ENCODE peak calls at places on chromosome 10, in six cellular contexts. S is amniotic stem cell; W is CD4-positive, alpha-beta T cell; E is WTC11; C is breast epithelium; P is endothelial cell. O is an unnamed sample.

GRCh38 chr10:8041284-8042031 is 13.0 kb upstream of the GATA3 start:
- DNase-seq in C (no peak), W (no peak), E (no peak), S (no peak), P (no peak), O (no peak)

GRCh38 chr10:78359641-78360091 is 326.0 kb downstream of the RPS24 start:
- DNase-seq in S (no peak), E (no peak), W (no peak), P (no peak), C (no peak), O (no peak)

GRCh38 chr10:124665980-124666379 is 78.2 kb downstream of the FAM53B start:
- DNase-seq in S (no peak), W (no peak), C (no peak), E (no peak), P (no peak), O (no peak)

GRCh38 chr10:83917519-83918506 is 221.5 kb upstream of the GHITM start:
- DNase-seq in W (no peak), S (no peak), E (peak), C (no peak), P (no peak), O (no peak)

GRCh38 chr10:124650820-124651401 is 93.3 kb downstream of the FAM53B start:
- DNase-seq in S (no peak), C (no peak), E (no peak), P (no peak), W (peak), O (no peak)

GRCh38 chr10:97078280-97079156 is 107.2 kb downstream of the SLIT1 start:
- DNase-seq in P (no peak), C (no peak), E (no peak), S (no peak), W (no peak), O (no peak)

GRCh38 chr10:132291826-132292225 is 15.9 kb downstream of the STK32C start:
- DNase-seq in S (no peak), P (no peak), W (no peak), E (no peak), C (no peak), O (no peak)

GRCh38 chr10:123139521-123140163 is 3.9 kb downstream of the HMX3 start:
- DNase-seq in E (peak), C (no peak), W (no peak), P (peak), S (no peak), O (no peak)

GRCh38 chr10:93797825-93798224 is 40.1 kb downstream of the LGI1 start:
- DNase-seq in C (no peak), P (no peak), E (no peak), S (no peak), W (no peak), O (no peak)

GRCh38 chr10:68900427-68901105 is 549 bp upstream of the DDX50 start:
- DNase-seq in W (no peak), S (peak), C (no peak), P (no peak), E (no peak), O (peak)

GRCh38 chr10:100562008-100562672 is 26.4 kb downstream of the HIF1AN start:
- DNase-seq in P (peak), W (peak), S (peak), C (peak), E (peak), O (no peak)

GRCh38 chr10:56653289-56653688 is 292.2 kb upstream of the ZWINT start:
- DNase-seq in P (no peak), W (no peak), C (no peak), E (no peak), S (no peak), O (no peak)

GRCh38 chr10:113273877-113274829 is 278.7 kb upstream of the HABP2 start:
- DNase-seq in S (peak), W (no peak), P (no peak), C (no peak), E (no peak), O (no peak)

GRCh38 chr10:102919237-102919959 is 1.3 kb downstream of the CNNM2 start:
- DNase-seq in W (no peak), S (no peak), C (peak), P (peak), E (peak), O (no peak)

GRCh38 chr10:11578802-11579255 is 32.6 kb downstream of the USP6NL start:
- DNase-seq in E (no peak), P (no peak), S (no peak), C (no peak), W (no peak), O (no peak)

GRCh38 chr10:71368639-71369038 is 28.1 kb upstream of the CDH23 start:
- DNase-seq in W (no peak), S (no peak), C (no peak), P (no peak), E (no peak), O (no peak)

GRCh38 chr10:62231371-62231770 is 37.3 kb downstream of the RTKN2 start:
- DNase-seq in C (no peak), S (peak), W (no peak), P (no peak), E (no peak), O (no peak)

GRCh38 chr10:122911889-122912484 is 1.6 kb downstream of the FAM24A start:
- DNase-seq in P (peak), S (no peak), C (no peak), W (peak), E (peak), O (no peak)

GRCh38 chr10:72654720-72655119 is 28.8 kb upstream of the MICU1 start:
- DNase-seq in P (no peak), S (no peak), C (no peak), W (no peak), E (no peak), O (no peak)

GRCh38 chr10:54993148-54993547 is 192.1 kb upstream of the PCDH15 start:
- DNase-seq in W (no peak), E (no peak), C (no peak), P (no peak), S (no peak), O (no peak)

GRCh38 chr10:21498416-21498815 is 27.1 kb downstream of the SKIDA1 start:
- DNase-seq in W (no peak), S (no peak), P (no peak), C (no peak), E (no peak), O (no peak)

GRCh38 chr10:12340937-12341336 is 8.4 kb upstream of the CAMK1D start:
- DNase-seq in E (no peak), P (no peak), W (no peak), S (no peak), C (no peak), O (no peak)

GRCh38 chr10:22053048-22053447 is 49.5 kb upstream of the DNAJC1 start:
- DNase-seq in W (no peak), E (no peak), P (no peak), C (no peak), S (no peak), O (no peak)

GRCh38 chr10:132410056-132410778 is 13.2 kb downstream of the PWWP2B start:
- DNase-seq in C (no peak), W (no peak), P (no peak), S (no peak), E (no peak), O (no peak)

GRCh38 chr10:7264313-7264741 is 146.5 kb downstream of the SFMBT2 start:
- DNase-seq in W (no peak), E (no peak), S (no peak), C (no peak), P (no peak), O (no peak)

GRCh38 chr10:131149586-131149985 is 161.9 kb downstream of the TCERG1L start:
- DNase-seq in W (no peak), C (peak), P (no peak), E (no peak), S (no peak), O (no peak)

GRCh38 chr10:84310470-84310869 is 17.9 kb upstream of the CCSER2 start:
- DNase-seq in S (no peak), C (no peak), E (no peak), W (no peak), P (no peak), O (no peak)

GRCh38 chr10:84205049-84205852 is 10.9 kb downstream of the CDHR1 start:
- DNase-seq in C (peak), S (no peak), P (peak), W (peak), E (peak), O (no peak)

GRCh38 chr10:114680557-114681117 is 22.6 kb upstream of the ABLIM1 start:
- DNase-seq in S (no peak), P (no peak), C (no peak), W (no peak), E (no peak), O (no peak)

GRCh38 chr10:131899695-131900349 is 986 bp upstream of the PPP2R2D start:
- DNase-seq in S (no peak), P (peak), C (no peak), W (no peak), E (no peak), O (no peak)

GRCh38 chr10:101226888-101227736 is 2.2 kb downstream of the LBX1 start:
- DNase-seq in C (no peak), E (peak), S (no peak), P (no peak), W (no peak), O (no peak)

GRCh38 chr10:9009505-9009904 is 955.0 kb downstream of the GATA3 start:
- DNase-seq in P (no peak), W (no peak), C (no peak), E (no peak), S (no peak), O (no peak)

GRCh38 chr10:29946614-29946952 is 112.8 kb downstream of the JCAD start:
- DNase-seq in W (no peak), P (no peak), E (no peak), C (no peak), S (no peak), O (no peak)

GRCh38 chr10:28393956-28394568 is 91.2 kb upstream of the MPP7 start:
- DNase-seq in W (peak), E (peak), P (peak), S (peak), C (no peak), O (peak)

GRCh38 chr10:77504196-77504869 is 133.3 kb downstream of the KCNMA1 start:
- DNase-seq in S (no peak), P (no peak), W (no peak), E (no peak), C (no peak), O (no peak)

GRCh38 chr10:33136271-33136670 is 178.2 kb upstream of the ITGB1 start:
- DNase-seq in E (no peak), P (no peak), C (no peak), W (no peak), S (no peak), O (no peak)

GRCh38 chr10:85026878-85027467 is 698.6 kb downstream of the CCSER2 start:
- DNase-seq in C (no peak), S (no peak), E (no peak), P (no peak), W (no peak), O (no peak)

GRCh38 chr10:126126856-126127255 is 230.5 kb downstream of the FANK1 start:
- DNase-seq in S (no peak), W (no peak), E (no peak), P (no peak), C (no peak), O (no peak)

GRCh38 chr10:116683061-116683601 is 59.2 kb downstream of the HSPA12A start:
- DNase-seq in W (no peak), S (no peak), P (no peak), E (no peak), C (no peak), O (no peak)

GRCh38 chr10:73262105-73262730 is 9.8 kb upstream of the MRPS16 start:
- DNase-seq in S (peak), C (no peak), E (no peak), W (no peak), P (no peak), O (no peak)

O was measured in thoracic aorta.